ENCODE peak calls at places on chromosomes 2 and 18, in six cellular contexts. T is pancreas; Q is A549; L is tibial nerve; P is effector memory CD4-positive, alpha-beta T cell; M is psoas muscle. O is an unnamed sample.

GRCh38 chr2:196584903-196585302 is 54.6 kb upstream of the CCDC150 start:
- DNase-seq in Q (no peak), L (no peak), M (no peak), T (no peak), P (no peak), O (no peak)

GRCh38 chr2:48397846-48398245 is 132.1 kb upstream of the STON1 start:
- DNase-seq in M (no peak), L (no peak), T (no peak), P (no peak), Q (no peak), O (no peak)

GRCh38 chr2:211944572-211944971 is 594.0 kb downstream of the ERBB4 start:
- DNase-seq in T (no peak), P (no peak), M (no peak), Q (no peak), L (no peak), O (no peak)

GRCh38 chr2:109195193-109196045 is 66.4 kb downstream of the SH3RF3 start:
- DNase-seq in M (peak; percentile 80), L (no peak), P (no peak), Q (no peak), T (no peak), O (no peak)

GRCh38 chr2:37232131-37232933 is 874 bp downstream of the NDUFAF7 start:
- DNase-seq in P (no peak), M (peak; percentile 53), T (no peak), Q (peak; percentile 21), L (no peak), O (no peak)

GRCh38 chr2:62370304-62371250 is 135.4 kb downstream of the TMEM17 start:
- DNase-seq in L (no peak), Q (no peak), P (no peak), M (no peak), T (no peak), O (no peak)

GRCh38 chr18:37184209-37184868 is 355.4 kb downstream of the KIAA1328 start:
- DNase-seq in P (no peak), T (no peak), M (no peak), L (no peak), Q (no peak), O (no peak)

GRCh38 chr2:161206491-161207032 is 46.3 kb downstream of the TANK start:
- DNase-seq in P (no peak), Q (no peak), T (no peak), L (no peak), M (no peak), O (no peak)

GRCh38 chr18:70289351-70290330 is 796 bp downstream of the SOCS6 start:
- DNase-seq in L (no peak), P (no peak), T (peak; percentile 33), Q (no peak), M (peak; percentile 62), O (no peak)

GRCh38 chr2:224987733-224988132 is 54.5 kb downstream of the DOCK10 start:
- DNase-seq in M (no peak), T (no peak), Q (no peak), P (no peak), L (no peak), O (no peak)

GRCh38 chr2:236404346-236404745 is 140.1 kb upstream of the ASB18 start:
- DNase-seq in M (no peak), L (no peak), Q (no peak), T (no peak), P (no peak), O (no peak)

GRCh38 chr2:20594957-20595356 is 55.9 kb downstream of the HS1BP3 start:
- DNase-seq in M (peak; percentile 47), P (no peak), T (no peak), L (no peak), Q (no peak), O (no peak)

GRCh38 chr2:39156107-39156506 is 35.3 kb upstream of the SOS1 start:
- DNase-seq in L (no peak), M (no peak), Q (no peak), T (no peak), P (no peak), O (no peak)

GRCh38 chr2:127859712-127860085 is 1.7 kb upstream of the POLR2D start:
- DNase-seq in L (no peak), M (no peak), P (peak; percentile 40), Q (no peak), T (peak; percentile 85), O (no peak)

GRCh38 chr2:2827237-2827636 is 496.2 kb upstream of the MYT1L start:
- DNase-seq in M (no peak), P (no peak), L (no peak), Q (no peak), T (no peak), O (no peak)

GRCh38 chr2:2826621-2827020 is 495.5 kb upstream of the MYT1L start:
- DNase-seq in M (no peak), P (no peak), L (no peak), Q (no peak), T (no peak), O (peak; percentile 67)

GRCh38 chr2:2828774-2829368 is 497.8 kb upstream of the MYT1L start:
- DNase-seq in L (no peak), M (peak; percentile 68), Q (no peak), T (no peak), P (no peak), O (peak; percentile 75)

GRCh38 chr2:2826209-2826551 is 495.1 kb upstream of the MYT1L start:
- DNase-seq in Q (no peak), P (no peak), L (no peak), T (no peak), M (no peak), O (peak; percentile 78)

DNA sequence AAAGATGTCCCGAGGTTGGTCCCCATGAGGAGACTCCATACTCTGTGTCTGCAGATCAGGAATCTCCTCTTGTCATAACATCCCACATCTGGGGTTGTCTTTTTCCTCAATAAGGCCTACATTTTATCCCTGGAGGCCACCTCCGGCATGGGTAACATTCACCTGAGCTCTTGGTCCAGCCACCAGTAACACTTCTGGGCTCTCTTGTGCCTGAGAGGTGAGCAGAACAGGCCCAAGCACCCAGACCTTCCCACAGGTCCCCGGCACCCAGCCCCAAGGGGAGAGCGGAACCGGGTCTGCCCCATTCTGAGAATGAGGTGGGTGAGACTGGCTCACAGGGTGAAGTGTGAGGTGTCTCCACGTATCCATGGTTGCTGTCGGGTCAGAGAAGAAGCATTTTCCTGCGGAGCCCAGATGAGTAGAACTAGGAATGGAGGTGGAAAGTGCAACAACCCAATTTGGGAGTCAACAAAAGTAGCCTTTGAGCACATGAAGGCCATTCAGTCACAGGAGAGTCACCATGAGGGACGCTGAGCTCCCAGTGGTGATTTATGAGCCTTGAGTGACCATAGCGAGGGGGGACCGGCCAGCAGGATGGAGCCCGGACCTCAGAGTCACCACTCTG is 496.7 kb upstream of the MYT1L start:
- DNase-seq in M (no peak), L (no peak), P (no peak), T (no peak), Q (no peak), O (peak; percentile 75)
- H3K9me3 ChIP-seq in M (no peaks in the 10 kb centered on the region), L (no peaks in the 10 kb centered on the region), P (no peaks in the 10 kb centered on the region), T (no peaks in the 10 kb centered on the region), Q (no peaks in the 10 kb centered on the region), O (no peaks in the 10 kb centered on the region)

GRCh38 chr18:68722807-68723206 is 7.9 kb upstream of the TMX3 start:
- DNase-seq in L (no peak), M (no peak), T (no peak), Q (no peak), P (no peak), O (no peak)

GRCh38 chr18:68725341-68725740 is 10.4 kb upstream of the TMX3 start:
- DNase-seq in Q (no peak), M (no peak), P (no peak), T (no peak), L (no peak), O (no peak)

GRCh38 chr18:68723539-68723938 is 8.6 kb upstream of the TMX3 start:
- DNase-seq in L (no peak), P (no peak), T (no peak), Q (no peak), M (no peak), O (no peak)

GRCh38 chr18:68724021-68724420 is 9.1 kb upstream of the TMX3 start:
- DNase-seq in Q (no peak), P (no peak), T (no peak), M (no peak), L (no peak), O (no peak)

GRCh38 chr18:68721681-68722583 is 7.0 kb upstream of the TMX3 start:
- DNase-seq in L (no peak), P (no peak), M (no peak), Q (no peak), T (no peak), O (no peak)
- H3K4me3 ChIP-seq in L (peak overlapping the region; percentile 27), P (peak overlapping the region; percentile 43), M (peak overlapping the region; percentile 44), Q (no peak overlapping the region), T (no peak overlapping the region), O (peak overlapping the region; percentile 38)

GRCh38 chr2:111213877-111214276 is 93.2 kb downstream of the BCL2L11 start:
- DNase-seq in M (no peak), Q (no peak), P (no peak), T (no peak), L (no peak), O (no peak)
- H3K9me3 ChIP-seq in M (peaks cover 19% of the 10 kb centered on the region), Q (peaks cover 32% of the 10 kb centered on the region), P (no peaks in the 10 kb centered on the region), T (no peaks in the 10 kb centered on the region), L (no peaks in the 10 kb centered on the region), O (peaks cover 9% of the 10 kb centered on the region)

GRCh38 chr18:66601649-66602048 is 2.2 kb downstream of the CDH19 start:
- DNase-seq in T (no peak), M (no peak), Q (no peak), P (no peak), L (no peak), O (no peak)
- H3K4me3 ChIP-seq in T (no peak overlapping the region), M (no peak overlapping the region), Q (no peak overlapping the region), P (no peak overlapping the region), L (peak overlapping the region; percentile 50), O (no peak overlapping the region)

DNA sequence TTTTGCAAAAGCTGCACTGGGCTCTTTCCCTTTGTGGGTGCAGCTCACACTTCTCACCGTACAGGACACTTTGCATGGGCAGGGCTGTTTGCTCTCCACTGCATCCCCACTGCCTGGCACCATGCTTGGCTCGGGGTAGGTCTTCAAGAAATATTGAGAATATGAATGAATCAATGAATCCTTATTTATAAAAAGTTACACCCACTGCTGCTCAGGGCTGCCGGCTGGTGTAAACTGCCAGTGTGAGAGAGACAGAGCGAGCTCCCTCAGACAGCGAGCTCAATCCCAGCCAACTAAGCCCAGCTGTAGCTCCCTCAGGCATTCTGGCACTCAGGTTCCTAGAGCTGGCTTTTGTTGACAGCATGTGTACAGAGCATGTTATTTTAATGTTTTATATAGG is 3.4 kb downstream of the TMEM185B start:
- DNase-seq in M (peak; percentile 23), L (no peak), T (no peak), P (no peak), Q (no peak), O (no peak)
- H3K9me3 ChIP-seq in M (peaks cover 5% of the 10 kb centered on the region), L (no peaks in the 10 kb centered on the region), T (no peaks in the 10 kb centered on the region), P (no peaks in the 10 kb centered on the region), Q (no peaks in the 10 kb centered on the region), O (no peaks in the 10 kb centered on the region)

DNA sequence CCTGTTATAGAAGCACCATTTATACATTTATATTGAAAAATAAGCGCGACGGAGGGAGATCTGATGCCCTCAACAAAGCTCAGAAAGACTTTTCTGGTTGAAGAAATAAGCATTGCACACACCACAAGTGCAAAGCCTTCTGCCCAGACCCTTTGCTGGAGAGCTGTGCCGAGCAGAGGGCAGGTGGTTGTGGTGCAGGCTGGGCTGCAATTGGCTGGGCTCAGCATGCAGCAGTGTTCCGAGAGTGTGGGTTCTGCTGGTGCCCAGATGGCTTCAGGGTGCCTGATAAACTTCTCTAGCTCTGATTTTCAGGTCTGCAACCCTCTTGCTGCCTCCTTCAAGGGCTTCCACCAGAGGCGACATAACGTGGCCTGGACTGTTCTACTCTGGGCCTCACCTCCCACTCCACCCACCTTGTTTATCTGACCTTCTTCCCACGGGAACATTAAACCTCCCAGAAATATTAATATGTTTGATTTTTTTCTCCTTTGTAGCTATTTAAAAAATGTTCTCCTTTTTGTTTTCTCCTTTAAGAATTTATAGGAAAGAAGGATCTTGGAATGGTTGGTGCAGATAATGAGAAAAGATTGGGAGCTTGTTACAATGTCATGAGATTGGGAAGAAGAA is 113.6 kb upstream of the ITGA6 start:
- DNase-seq in M (no peak), L (no peak), P (no peak), T (no peak), Q (no peak), O (no peak)
- H3K4me3 ChIP-seq in M (no peak overlapping the region), L (no peak overlapping the region), P (no peak overlapping the region), T (no peak overlapping the region), Q (no peak overlapping the region), O (no peak overlapping the region)